ENCODE peak calls at places on chromosomes 5 and 9, in ten cellular contexts. I, O, F, M, P, U, K, E, B and G are unnamed samples.

GRCh38 chr5:149962040-149962439 is 1.5 kb downstream of the SLC26A2 start:
- DNase-seq in I (peak), O (no peak), F (peak), M (peak), P (peak), U (peak), K (no peak), E (no peak), B (peak), G (no peak)

GRCh38 chr5:109844695-109845094 is 155.0 kb downstream of the MAN2A1 start:
- DNase-seq in I (no peak), O (no peak), F (peak), M (peak), P (no peak), U (peak), K (no peak), E (no peak), B (no peak), G (no peak)

GRCh38 chr5:124719346-124719967 is 27.0 kb downstream of the ZNF608 start:
- DNase-seq in I (no peak), O (no peak), F (no peak), M (no peak), P (no peak), U (no peak), K (no peak), E (no peak), B (no peak), G (no peak)

GRCh38 chr9:113387560-113388230 is 10.9 kb upstream of the HDHD3 start:
- DNase-seq in I (no peak), O (no peak), F (no peak), M (no peak), P (no peak), U (no peak), K (no peak), E (no peak), B (no peak), G (no peak)

GRCh38 chr5:173010547-173011464 is 27.2 kb downstream of the ATP6V0E1 start:
- DNase-seq in I (peak), O (no peak), F (no peak), M (peak), P (no peak), U (peak), K (peak), E (no peak), B (peak), G (no peak)

GRCh38 chr5:96315431-96315830 is 117.6 kb downstream of the PCSK1 start:
- DNase-seq in I (no peak), O (no peak), F (no peak), M (no peak), P (no peak), U (no peak), K (no peak), E (no peak), B (no peak), G (no peak)

GRCh38 chr5:166117062-166117743 is 2174.2 kb upstream of the WWC1 start:
- DNase-seq in I (no peak), O (no peak), F (no peak), M (no peak), P (no peak), U (no peak), K (no peak), E (no peak), B (no peak), G (no peak)

GRCh38 chr9:18124760-18125159 is 349.2 kb upstream of the ADAMTSL1 start:
- DNase-seq in I (no peak), O (no peak), F (peak), M (no peak), P (no peak), U (no peak), K (no peak), E (no peak), B (no peak), G (no peak)

GRCh38 chr9:96139592-96140251 is 162.3 kb downstream of the HSD17B3 start:
- DNase-seq in I (no peak), O (no peak), F (peak), M (peak), P (no peak), U (peak), K (no peak), E (no peak), B (no peak), G (no peak)

GRCh38 chr5:638501-639252 is 26.5 kb downstream of the CEP72 start:
- DNase-seq in I (no peak), O (no peak), F (no peak), M (no peak), P (no peak), U (no peak), K (no peak), E (no peak), B (no peak), G (peak)

GRCh38 chr5:109692011-109692410 is 2.3 kb downstream of the MAN2A1 start:
- DNase-seq in I (peak), O (no peak), F (no peak), M (peak), P (no peak), U (peak), K (no peak), E (no peak), B (peak), G (no peak)

GRCh38 chr9:37325778-37326177 is 96.7 kb upstream of the GRHPR start:
- DNase-seq in I (no peak), O (no peak), F (peak), M (peak), P (no peak), U (peak), K (no peak), E (no peak), B (no peak), G (no peak)

GRCh38 chr5:83035373-83036170 is 41.6 kb downstream of the TMEM167A start:
- DNase-seq in I (peak), O (no peak), F (no peak), M (no peak), P (no peak), U (peak), K (peak), E (no peak), B (no peak), G (no peak)

GRCh38 chr9:133807037-133807436 is 68.9 kb upstream of the SARDH start:
- DNase-seq in I (no peak), O (no peak), F (no peak), M (no peak), P (no peak), U (no peak), K (no peak), E (no peak), B (no peak), G (no peak)

GRCh38 chr5:113122053-113122452 is 145.5 kb downstream of the DCP2 start:
- DNase-seq in I (no peak), O (no peak), F (peak), M (peak), P (no peak), U (peak), K (no peak), E (no peak), B (no peak), G (no peak)

GRCh38 chr5:111278824-111279504 is 54.8 kb downstream of the CAMK4 start:
- DNase-seq in I (peak), O (peak), F (no peak), M (peak), P (peak), U (peak), K (peak), E (peak), B (peak), G (peak)

GRCh38 chr5:138275379-138275782 is 960 bp upstream of the GFRA3 start:
- DNase-seq in I (peak), O (no peak), F (no peak), M (no peak), P (no peak), U (no peak), K (no peak), E (no peak), B (no peak), G (peak)

GRCh38 chr5:96652769-96653455 is 9.3 kb upstream of the CAST start:
- DNase-seq in I (no peak), O (no peak), F (no peak), M (peak), P (no peak), U (peak), K (no peak), E (no peak), B (no peak), G (no peak)

GRCh38 chr5:80055491-80056170 is 20.5 kb downstream of the THBS4 start:
- DNase-seq in I (no peak), O (no peak), F (no peak), M (no peak), P (no peak), U (no peak), K (no peak), E (no peak), B (no peak), G (no peak)

GRCh38 chr5:54867310-54867944 is 118.0 kb downstream of the ESM1 start:
- DNase-seq in I (peak), O (no peak), F (no peak), M (peak), P (no peak), U (peak), K (no peak), E (no peak), B (peak), G (no peak)

GRCh38 chr9:14096182-14096922 is 217.6 kb downstream of the NFIB start:
- DNase-seq in I (peak), O (no peak), F (no peak), M (peak), P (no peak), U (peak), K (no peak), E (no peak), B (peak), G (peak)

GRCh38 chr5:99061711-99062110 is 132.9 kb upstream of the CHD1 start:
- DNase-seq in I (no peak), O (no peak), F (peak), M (peak), P (no peak), U (peak), K (no peak), E (no peak), B (no peak), G (no peak)

GRCh38 chr5:16531063-16531667 is 65.6 kb upstream of the ZNF622 start:
- DNase-seq in I (no peak), O (no peak), F (no peak), M (no peak), P (no peak), U (no peak), K (no peak), E (no peak), B (no peak), G (no peak)

GRCh38 chr5:62942384-62942783 is 363.8 kb downstream of the LRRC70 start:
- DNase-seq in I (no peak), O (no peak), F (no peak), M (no peak), P (no peak), U (no peak), K (no peak), E (no peak), B (no peak), G (no peak)

GRCh38 chr9:109118802-109119438 is 827 bp downstream of the TMEM245 start:
- DNase-seq in I (peak), O (no peak), F (no peak), M (no peak), P (no peak), U (no peak), K (no peak), E (no peak), B (peak), G (peak)

GRCh38 chr5:148427370-148428042 is 43.7 kb downstream of the FBXO38 start:
- DNase-seq in I (no peak), O (no peak), F (no peak), M (no peak), P (no peak), U (no peak), K (no peak), E (no peak), B (no peak), G (no peak)

GRCh38 chr5:109080896-109081295 is 328.9 kb downstream of the PJA2 start:
- DNase-seq in I (no peak), O (no peak), F (no peak), M (no peak), P (no peak), U (no peak), K (no peak), E (no peak), B (no peak), G (no peak)

GRCh38 chr9:137280478-137281344 is 3.2 kb downstream of the TOR4A start:
- DNase-seq in I (peak), O (no peak), F (no peak), M (no peak), P (no peak), U (no peak), K (peak), E (no peak), B (peak), G (no peak)

GRCh38 chr5:116063950-116064349 is 20.9 kb upstream of the COMMD10 start:
- DNase-seq in I (no peak), O (no peak), F (no peak), M (no peak), P (no peak), U (no peak), K (no peak), E (no peak), B (no peak), G (no peak)

GRCh38 chr9:114046237-114046755 is 31.8 kb downstream of the AMBP start:
- DNase-seq in I (no peak), O (no peak), F (no peak), M (no peak), P (no peak), U (no peak), K (no peak), E (no peak), B (no peak), G (no peak)

GRCh38 chr5:179192891-179193470 is 132.8 kb downstream of the ZNF354C start:
- DNase-seq in I (no peak), O (no peak), F (no peak), M (no peak), P (no peak), U (no peak), K (no peak), E (no peak), B (no peak), G (no peak)

GRCh38 chr9:72022846-72023245 is 37.6 kb downstream of the C9orf57 start:
- DNase-seq in I (no peak), O (no peak), F (peak), M (peak), P (no peak), U (peak), K (no peak), E (no peak), B (no peak), G (peak)

GRCh38 chr9:14349141-14349817 is 35.3 kb upstream of the NFIB start:
- DNase-seq in I (no peak), O (no peak), F (no peak), M (no peak), P (no peak), U (no peak), K (no peak), E (no peak), B (peak), G (no peak)

GRCh38 chr9:4904322-4905134 is 80.5 kb upstream of the JAK2 start:
- DNase-seq in I (no peak), O (no peak), F (peak), M (peak), P (no peak), U (peak), K (no peak), E (no peak), B (no peak), G (no peak)

GRCh38 chr5:178537467-178538381 is 52.5 kb downstream of the COL23A1 start:
- DNase-seq in I (peak), O (no peak), F (no peak), M (no peak), P (no peak), U (no peak), K (no peak), E (no peak), B (peak), G (no peak)